ENCODE peak calls at places on chromosomes 16 and 17, in five cellular contexts. Z is AG04449, N is osteocyte, Q is cardiac muscle cell, E is heart left ventricle. C is an unnamed sample.

GRCh38 chr17:45282683-45283644 is 21.1 kb upstream of the SPATA32 start:
- DNase-seq in Z (no peak), N (no peak), Q (peak), E (peak), C (no peak)

GRCh38 chr16:11016993-11017392 is 72.6 kb downstream of the CLEC16A start:
- DNase-seq in Z (no peak), N (no peak), Q (peak), E (peak), C (no peak)

GRCh38 chr17:51629232-51629631 is 368.9 kb downstream of the UTP18 start:
- DNase-seq in Z (no peak), N (no peak), Q (no peak), E (no peak), C (no peak)

GRCh38 chr17:8031261-8031661 is 7.6 kb upstream of the ALOX15B start:
- DNase-seq in Z (no peak), N (no peak), Q (peak), E (no peak), C (no peak)

GRCh38 chr16:12901597-12902436 is at the start of gene SHISA9:
- DNase-seq in Z (no peak), N (no peak), Q (no peak), E (no peak), C (no peak)

GRCh38 chr17:3683054-3683511 is 12.9 kb downstream of the P2RX5 start:
- DNase-seq in Z (no peak), N (no peak), Q (peak), E (no peak), C (no peak)

GRCh38 chr16:88536971-88537751 is 33.0 kb upstream of the ZC3H18 start:
- DNase-seq in Z (no peak), N (no peak), Q (no peak), E (no peak), C (no peak)

GRCh38 chr16:67169642-67170167 is 633 bp upstream of the NOL3 start:
- DNase-seq in Z (no peak), N (no peak), Q (peak), E (peak), C (no peak)

DNA sequence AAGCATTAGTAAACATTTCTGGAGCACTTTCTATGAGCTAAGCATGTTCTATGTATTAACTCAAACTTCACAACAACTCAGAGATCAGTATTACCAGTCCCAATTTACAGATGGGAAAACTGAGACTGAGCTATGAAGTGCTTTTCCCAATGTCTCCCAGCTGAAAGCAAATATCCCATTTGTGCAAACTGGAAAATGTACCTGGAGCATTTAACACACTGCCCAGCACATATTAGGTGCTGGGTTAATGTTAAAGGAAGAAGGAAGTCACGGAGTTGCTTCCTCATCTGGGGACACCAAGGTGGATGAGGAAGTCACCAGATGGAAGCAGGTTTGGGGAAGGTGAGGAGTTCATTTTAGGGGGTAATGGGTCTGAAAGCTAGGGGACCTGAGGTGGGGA is 66.1 kb downstream of the ABCC6 start:
- DNase-seq in Z (no peak), N (no peak), Q (no peak), E (no peak), C (no peak)
- TF ChIP-seq CTCF in Z (no peak), N (no peak), Q (no peak), E (no peak), C (no peak)

GRCh38 chr17:21376585-21376834 is 353 bp downstream of the KCNJ12 start:
- DNase-seq in Z (no peak), N (no peak), Q (no peak), E (no peak), C (no peak)

GRCh38 chr17:21379080-21379711 is 3.0 kb downstream of the KCNJ12 start:
- DNase-seq in Z (no peak), N (no peak), Q (no peak), E (peak), C (no peak)

GRCh38 chr17:21376835-21377690 is 906 bp downstream of the KCNJ12 start:
- DNase-seq in Z (no peak), N (no peak), Q (peak), E (no peak), C (no peak)

GRCh38 chr17:21378553-21378952 is 2.4 kb downstream of the KCNJ12 start:
- DNase-seq in Z (no peak), N (no peak), Q (no peak), E (no peak), C (no peak)

DNA sequence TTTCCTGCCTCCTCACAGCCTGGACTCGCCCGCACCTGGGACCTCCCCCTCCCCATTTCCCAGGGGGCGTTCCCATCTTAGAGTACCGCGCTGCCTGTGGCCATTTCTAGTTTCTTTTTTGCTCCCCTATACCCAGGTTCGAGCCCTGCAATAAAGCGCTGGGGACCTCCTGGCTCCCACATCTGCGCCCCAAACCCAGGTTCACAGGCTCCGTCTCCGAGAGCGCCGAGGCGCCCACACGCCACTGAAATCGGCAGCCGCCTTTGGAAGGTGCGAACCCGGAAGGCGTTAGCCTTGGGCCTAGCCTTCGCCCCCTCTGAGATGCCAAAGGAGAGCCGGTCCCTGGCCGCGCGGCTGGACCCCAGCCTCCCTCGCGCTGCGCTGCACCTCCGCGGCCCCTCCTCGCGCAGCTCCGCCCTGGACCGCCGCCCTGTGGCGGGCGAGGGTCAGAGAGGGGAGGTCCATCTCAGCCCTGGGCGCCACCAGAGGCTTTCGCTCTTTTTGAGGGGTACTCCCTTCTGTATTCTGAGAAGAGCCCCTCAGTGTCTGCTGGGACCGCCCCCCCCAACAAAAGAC is 1.8 kb downstream of the KCNJ12 start:
- DNase-seq in Z (no peak), N (no peak), Q (no peak), E (no peak), C (no peak)
- TF ChIP-seq CTCF in Z (no peak), N (peak), Q (peak), E (no peak), C (no peak)

DNA sequence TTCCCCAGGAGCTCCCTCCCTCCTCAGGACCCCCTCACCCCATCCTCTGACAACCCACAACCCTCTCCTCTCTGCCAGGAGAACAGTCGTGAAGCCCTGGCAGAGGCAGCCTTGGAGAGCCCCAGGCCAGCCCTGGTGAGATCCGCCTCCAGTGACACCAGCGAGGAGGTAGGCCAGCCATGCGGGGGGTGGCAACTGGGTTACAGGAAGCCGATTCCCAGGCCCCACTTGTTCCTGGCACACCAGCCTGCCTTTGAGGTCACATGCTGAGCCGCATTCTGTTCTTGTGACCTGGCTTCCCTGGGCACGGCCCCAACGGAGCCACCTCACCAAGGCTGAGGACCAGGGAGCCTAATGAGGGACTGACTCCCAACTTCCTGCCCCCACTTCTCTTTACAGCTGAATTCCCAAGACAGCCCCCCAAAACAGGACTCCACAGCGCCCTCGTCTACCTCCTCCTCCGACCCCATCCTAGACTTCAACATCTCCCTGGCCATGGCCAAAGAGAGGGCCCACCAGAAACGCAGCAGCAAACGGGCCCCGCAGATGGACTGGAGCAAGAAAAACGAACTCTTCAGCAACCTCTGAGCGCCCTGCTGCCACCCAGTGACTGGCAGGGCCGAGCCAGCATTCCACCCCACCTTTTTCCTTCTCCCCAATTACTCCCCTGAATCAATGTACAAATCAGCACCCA is 7.9 kb downstream of the NAT9 start:
- DNase-seq in Z (no peak), N (no peak), Q (peak), E (peak), C (peak)
- TF ChIP-seq CTCF in Z (no peak), N (no peak), Q (no peak), E (no peak), C (no peak)

DNA sequence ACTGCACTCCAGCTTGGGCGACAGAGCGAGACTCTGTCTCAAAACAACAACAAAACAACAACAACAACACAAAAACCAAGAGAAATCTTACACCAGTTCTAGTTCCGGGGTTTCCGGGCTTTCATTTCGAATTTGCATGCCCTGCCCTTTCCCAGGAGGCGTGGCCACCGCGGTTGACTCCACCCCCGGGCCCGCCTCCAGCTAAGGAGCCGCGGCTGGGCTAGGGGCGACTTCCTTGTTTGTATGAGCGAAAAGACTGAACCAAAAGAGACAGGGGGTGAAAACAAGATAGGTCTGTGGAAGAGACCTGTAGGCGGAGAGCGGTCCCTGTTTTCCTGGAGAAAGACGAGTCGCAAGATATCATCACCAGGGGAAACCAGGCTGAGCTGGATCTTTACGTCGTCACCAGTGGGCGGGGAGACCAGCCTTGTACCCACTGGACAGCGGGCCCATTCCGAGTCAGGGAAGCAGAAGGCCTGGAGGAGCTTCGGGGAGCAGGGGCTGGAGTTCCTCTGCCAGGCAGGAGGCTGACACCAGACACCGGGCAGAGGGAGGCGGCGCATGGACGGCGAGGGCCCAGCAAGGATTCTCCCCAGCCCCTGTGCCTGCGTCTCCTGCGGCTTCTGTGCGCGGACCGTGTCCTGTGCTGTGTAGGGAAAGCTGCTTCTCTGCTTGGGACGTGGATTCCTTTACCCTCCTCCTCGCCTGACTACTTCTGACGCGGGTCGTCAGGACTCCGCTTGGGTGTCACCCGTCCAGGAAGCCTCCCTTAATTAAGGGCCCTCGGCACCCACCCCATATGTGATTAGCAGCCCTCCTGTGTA is 10.4 kb upstream of the ARL4D start:
- DNase-seq in Z (no peak), N (peak), Q (peak), E (peak), C (peak)
- TF ChIP-seq CTCF in Z (no peak), N (no peak), Q (no peak), E (no peak), C (no peak)

GRCh38 chr16:84183911-84184310 is 2.9 kb downstream of the TAF1C start:
- DNase-seq in Z (no peak), N (no peak), Q (no peak), E (no peak), C (no peak)
- TF ChIP-seq CTCF in Z (no peak), N (no peak), Q (no peak), E (no peak), C (peak)

DNA sequence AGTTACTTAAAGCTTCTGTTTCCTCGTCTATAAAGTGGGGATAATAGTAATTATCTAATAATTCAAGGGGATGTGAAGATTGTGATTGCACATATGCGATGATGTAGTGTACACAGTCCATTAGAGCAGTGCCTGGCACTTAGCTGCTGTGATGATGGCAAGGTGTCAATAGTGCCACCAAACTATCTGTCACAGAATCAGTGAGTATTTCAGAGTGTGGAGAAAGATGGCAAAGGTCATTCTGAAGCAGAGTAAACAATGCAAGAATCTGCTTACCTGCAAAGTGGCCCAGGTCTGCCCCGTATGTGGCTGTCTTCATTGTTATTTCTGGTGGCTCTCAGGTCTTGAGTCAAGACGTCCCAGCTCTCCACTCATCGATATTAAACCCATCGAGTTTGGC is 15.1 kb downstream of the SYT17 start:
- DNase-seq in Z (no peak), N (no peak), Q (no peak), E (no peak), C (no peak)
- TF ChIP-seq CTCF in Z (no peak), N (no peak), Q (no peak), E (no peak), C (no peak)

DNA sequence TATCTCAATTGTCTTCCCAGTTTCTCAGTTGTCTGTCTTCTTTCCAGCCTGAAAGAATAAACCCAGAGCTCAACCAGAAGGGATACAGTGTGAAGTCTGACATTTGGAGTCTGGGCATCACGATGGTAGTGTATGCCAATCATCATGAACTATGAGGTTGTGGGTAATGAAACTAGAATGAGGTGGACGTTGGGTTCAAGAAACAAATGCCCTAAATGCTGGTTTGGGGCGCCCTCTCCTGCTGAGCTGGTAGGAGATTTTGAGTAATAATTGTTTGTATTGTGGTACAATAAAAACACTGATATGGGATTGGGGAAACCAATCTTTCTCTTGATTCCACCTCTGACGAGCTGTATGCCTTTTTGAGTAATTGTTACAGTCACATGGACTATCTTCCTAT is 110.4 kb downstream of the MAP2K6 start:
- DNase-seq in Z (no peak), N (no peak), Q (no peak), E (no peak), C (no peak)
- TF ChIP-seq CTCF in Z (no peak), N (no peak), Q (no peak), E (no peak), C (peak)

GRCh38 chr16:14310519-14310991 is 239.4 kb downstream of the MRTFB start:
- DNase-seq in Z (no peak), N (no peak), Q (peak), E (no peak), C (no peak)
- TF ChIP-seq CTCF in Z (no peak), N (no peak), Q (no peak), E (no peak), C (peak)

GRCh38 chr17:17570207-17570797 is 21.2 kb downstream of the PEMT start:
- DNase-seq in Z (no peak), N (no peak), Q (peak), E (peak), C (no peak)
- TF ChIP-seq CTCF in Z (peak), N (peak), Q (peak), E (peak), C (peak)

DNA sequence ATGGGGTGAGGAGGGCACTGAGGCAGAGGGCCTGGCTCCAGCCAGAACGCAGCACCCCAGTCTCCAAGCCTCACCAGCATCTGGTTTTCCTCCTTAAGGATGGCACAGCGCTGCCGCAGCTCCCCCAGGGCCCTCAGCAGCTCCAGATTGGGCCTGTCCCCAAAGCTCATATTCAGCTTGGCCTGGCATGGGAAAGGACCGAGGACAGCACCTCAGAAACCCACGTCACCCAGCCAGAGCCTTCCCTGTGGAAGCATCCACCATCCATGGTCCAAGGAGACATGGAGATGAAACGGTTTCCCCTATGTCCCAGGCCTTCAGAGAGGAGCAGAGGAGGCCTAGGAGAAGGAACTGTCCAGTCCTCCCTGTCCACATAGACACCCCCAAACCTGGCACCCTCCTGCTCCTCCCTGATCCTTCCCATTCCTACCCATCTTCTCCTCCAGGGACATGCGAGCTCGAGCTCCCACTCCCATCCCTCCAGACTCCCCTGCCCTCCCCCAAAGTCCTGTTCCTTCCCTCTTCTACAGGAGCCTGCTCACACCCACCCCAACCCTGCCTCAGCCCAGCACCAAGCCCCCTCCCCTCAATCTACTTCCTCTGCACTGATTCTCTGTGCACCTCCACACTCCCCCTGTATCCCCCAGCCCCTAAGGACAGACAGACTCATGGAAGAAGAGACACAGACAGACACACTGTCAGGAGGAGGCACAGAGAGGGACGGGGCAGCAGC is 1.8 kb downstream of the TSPOAP1 start:
- DNase-seq in Z (no peak), N (no peak), Q (no peak), E (peak), C (no peak)
- TF ChIP-seq CTCF in Z (no peak), N (no peak), Q (no peak), E (no peak), C (no peak)

C was measured in chondrocyte.